ENCODE peak calls at places on chromosomes 6 and 20, in five cellular contexts. E is ovary, R is A549, J is stomach, Z is K562. G is an unnamed sample.

GRCh38 chr6:17311595-17312311 is 30.6 kb downstream of the RBM24 start:
- DNase-seq in E (no peak), R (peak; percentile 87), J (no peak), Z (peak; percentile 42), G (no peak)

GRCh38 chr20:39378781-39379180 is 416.6 kb downstream of the DHX35 start:
- DNase-seq in E (no peak), R (no peak), J (no peak), Z (no peak), G (no peak)

GRCh38 chr6:170553686-170554085 is 483 bp upstream of the TBP start:
- DNase-seq in E (no peak), R (no peak), J (peak; percentile 32), Z (no peak), G (no peak)

GRCh38 chr6:68559716-68560115 is 75.4 kb upstream of the ADGRB3 start:
- DNase-seq in E (no peak), R (no peak), J (no peak), Z (no peak), G (no peak)

GRCh38 chr6:8080338-8081151 is 16.4 kb upstream of the BLOC1S5 start:
- DNase-seq in E (no peak), R (peak; percentile 35), J (no peak), Z (no peak), G (no peak)

GRCh38 chr6:162184465-162184864 is 543.1 kb downstream of the PRKN start:
- DNase-seq in E (no peak), R (no peak), J (no peak), Z (no peak), G (no peak)

GRCh38 chr6:106163966-106164877 is 78.1 kb downstream of the PRDM1 start:
- DNase-seq in E (no peak), R (no peak), J (no peak), Z (no peak), G (peak; percentile 89)

GRCh38 chr6:34536251-34536958 is 19.7 kb downstream of the SPDEF start:
- DNase-seq in E (no peak), R (no peak), J (peak; percentile 90), Z (no peak), G (no peak)

GRCh38 chr20:35395728-35396127 is 16.0 kb downstream of the UQCC1 start:
- DNase-seq in E (no peak), R (no peak), J (no peak), Z (no peak), G (no peak)

GRCh38 chr20:39799366-39799965 is 837.3 kb downstream of the DHX35 start:
- DNase-seq in E (no peak), R (no peak), J (no peak), Z (no peak), G (no peak)

GRCh38 chr6:85241515-85241914 is 208.4 kb upstream of the NT5E start:
- DNase-seq in E (no peak), R (no peak), J (no peak), Z (no peak), G (no peak)

GRCh38 chr6:155894758-155895157 is 439.1 kb upstream of the NOX3 start:
- DNase-seq in E (no peak), R (no peak), J (no peak), Z (no peak), G (no peak)

GRCh38 chr6:96410467-96410866 is 111.1 kb upstream of the UFL1 start:
- DNase-seq in E (no peak), R (no peak), J (no peak), Z (no peak), G (no peak)

GRCh38 chr20:25389858-25390537 is 637 bp downstream of the ABHD12 start:
- DNase-seq in E (peak; percentile 42), R (no peak), J (peak; percentile 41), Z (peak; percentile 67), G (no peak)

GRCh38 chr20:37577972-37578371 is 50.3 kb upstream of the BLCAP start:
- DNase-seq in E (no peak), R (no peak), J (no peak), Z (no peak), G (no peak)

GRCh38 chr6:132190097-132190814 is 211.0 kb downstream of the MOXD1 start:
- DNase-seq in E (no peak), R (no peak), J (no peak), Z (no peak), G (no peak)

DNA sequence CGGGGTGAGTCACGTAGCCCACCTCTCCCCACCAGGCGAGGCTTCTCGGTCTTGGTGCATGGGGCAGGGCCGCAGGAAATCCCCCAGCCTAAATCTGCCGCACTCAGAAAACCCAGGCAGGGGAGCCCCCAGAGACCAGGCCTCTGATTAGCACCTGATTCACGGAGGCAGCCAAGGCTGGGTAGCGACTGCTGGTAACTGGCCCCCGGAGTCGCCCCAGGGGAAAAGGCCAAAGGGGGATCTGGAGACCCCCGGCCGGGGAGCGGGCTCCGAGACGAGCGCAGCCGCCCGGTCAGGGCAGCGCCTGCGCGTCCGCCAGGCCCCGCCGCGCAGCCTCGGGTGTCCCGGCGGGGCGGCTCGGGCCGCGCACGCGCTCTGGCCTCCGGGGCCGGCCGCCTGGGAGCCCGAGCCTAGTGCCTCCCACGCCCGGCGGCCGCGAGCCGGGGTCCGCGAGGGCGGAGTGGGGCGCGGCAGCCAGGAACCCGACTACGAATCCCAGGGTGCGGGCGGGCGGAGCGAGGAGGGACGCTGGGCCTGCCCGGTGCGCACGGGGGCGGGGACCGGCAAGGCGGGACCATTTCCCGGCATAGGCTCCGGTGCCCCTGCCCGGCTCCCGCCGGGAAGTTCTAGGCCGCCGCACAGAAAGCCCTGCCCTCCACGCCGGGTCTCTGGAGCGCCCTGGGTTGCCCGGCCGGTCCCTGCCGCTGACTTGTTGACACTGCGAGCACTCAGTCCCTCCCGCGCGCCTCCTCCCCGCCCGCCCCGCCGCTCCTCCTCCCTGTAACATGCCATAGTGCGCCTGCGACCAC is at the start of gene DUSP22:
- DNase-seq in E (peak; percentile 83), R (peak; percentile 78), J (peak; percentile 92), Z (peak; percentile 100), G (peak; percentile 97)
- TF ChIP-seq POLR2A in E (peak; percentile 67), R (peak; percentile 70), J (peak; percentile 50), Z (peak; percentile 73), G (peak; percentile 80)

DNA sequence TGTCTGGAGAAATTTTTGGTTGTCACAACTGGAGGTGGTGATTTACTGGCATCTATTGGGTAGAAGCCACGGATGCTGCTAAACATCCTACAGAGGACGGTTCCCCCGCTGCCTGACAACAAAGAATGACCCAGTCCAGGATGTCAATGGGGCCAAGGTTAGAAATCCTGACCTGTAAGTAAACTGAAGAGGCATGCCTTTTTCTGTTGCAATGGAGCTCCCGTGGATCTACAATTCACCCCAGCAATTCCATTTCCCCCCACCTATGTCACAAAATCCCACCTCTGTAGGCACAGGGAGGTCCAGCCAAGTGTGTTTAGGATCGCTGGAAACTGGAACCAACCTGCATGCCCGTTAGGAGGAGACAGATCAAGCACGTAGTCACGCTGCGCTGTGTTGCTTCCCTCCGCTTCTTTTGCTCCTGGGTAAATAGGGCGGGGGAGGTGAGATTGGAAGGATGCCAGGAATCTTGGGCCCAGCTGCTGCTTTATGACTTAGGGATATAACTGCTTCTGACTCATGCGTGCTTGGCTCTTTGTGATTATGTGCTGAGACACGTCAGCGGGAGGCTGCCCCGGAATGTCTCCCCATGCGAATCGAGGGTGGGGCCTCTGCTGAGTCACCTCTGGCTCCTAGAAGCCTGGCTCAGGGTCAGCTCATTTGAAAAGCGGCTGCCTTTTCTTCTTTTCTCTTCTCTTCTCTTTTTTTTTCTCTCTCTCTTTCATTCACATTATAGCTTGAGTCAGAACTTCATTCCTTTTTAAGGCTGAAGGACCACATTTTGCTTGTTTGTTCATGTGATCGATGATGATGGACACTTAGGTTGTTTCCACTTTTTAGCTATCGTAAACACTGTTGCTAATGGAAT is 12.4 kb upstream of the PEDS1 start:
- DNase-seq in E (peak; percentile 98), R (peak; percentile 100), J (peak; percentile 95), Z (peak; percentile 95), G (peak; percentile 99)
- TF ChIP-seq EP300 in E (peak; percentile 84), R (peak; percentile 90), J (peak; percentile 81), Z (peak; percentile 95), G (no peak)

GRCh38 chr6:142395266-142395665 is 93.5 kb downstream of the ADGRG6 start:
- DNase-seq in E (no peak), R (no peak), J (no peak), Z (no peak), G (no peak)
- TF ChIP-seq CTCF in E (no peak), R (no peak), J (no peak), Z (no peak), G (no peak)

DNA sequence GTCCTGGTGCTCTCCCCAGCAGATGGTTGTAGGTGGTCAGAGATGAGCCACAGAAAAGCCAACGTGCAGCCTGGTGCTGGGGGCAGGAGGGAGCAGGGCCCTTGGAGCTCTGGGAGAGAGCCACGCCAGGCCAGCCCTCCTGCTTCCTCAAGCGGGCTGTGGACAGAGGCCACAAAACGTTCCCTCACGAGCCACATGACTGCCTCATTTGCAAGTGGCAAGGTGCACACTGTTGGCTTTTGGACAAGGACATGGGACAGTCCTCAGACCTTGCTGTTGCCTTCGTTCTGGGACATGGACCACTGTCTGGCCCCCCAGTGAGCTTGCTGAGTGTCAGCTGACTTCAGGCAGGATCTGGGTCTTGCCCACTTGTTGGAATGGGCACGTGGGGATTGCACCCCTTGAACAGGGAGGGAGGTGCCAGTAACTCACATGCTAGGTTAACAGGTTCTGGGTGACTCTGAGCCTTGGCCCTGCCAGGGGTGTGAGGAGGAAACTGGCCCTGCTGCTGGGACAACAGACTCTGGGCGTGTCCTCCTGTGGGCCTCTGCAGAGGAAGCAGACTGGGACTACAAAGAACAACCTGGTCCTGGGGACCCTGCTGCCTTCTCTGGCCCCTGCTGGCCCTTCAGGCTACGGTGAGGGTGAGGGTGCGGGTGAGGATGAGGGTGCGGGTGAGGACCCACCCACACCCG is 2.6 kb downstream of the SLCO4A1 start:
- DNase-seq in E (no peak), R (no peak), J (peak; percentile 84), Z (no peak), G (no peak)
- TF ChIP-seq POLR2A in E (no peak), R (no peak), J (no peak), Z (no peak), G (no peak)

DNA sequence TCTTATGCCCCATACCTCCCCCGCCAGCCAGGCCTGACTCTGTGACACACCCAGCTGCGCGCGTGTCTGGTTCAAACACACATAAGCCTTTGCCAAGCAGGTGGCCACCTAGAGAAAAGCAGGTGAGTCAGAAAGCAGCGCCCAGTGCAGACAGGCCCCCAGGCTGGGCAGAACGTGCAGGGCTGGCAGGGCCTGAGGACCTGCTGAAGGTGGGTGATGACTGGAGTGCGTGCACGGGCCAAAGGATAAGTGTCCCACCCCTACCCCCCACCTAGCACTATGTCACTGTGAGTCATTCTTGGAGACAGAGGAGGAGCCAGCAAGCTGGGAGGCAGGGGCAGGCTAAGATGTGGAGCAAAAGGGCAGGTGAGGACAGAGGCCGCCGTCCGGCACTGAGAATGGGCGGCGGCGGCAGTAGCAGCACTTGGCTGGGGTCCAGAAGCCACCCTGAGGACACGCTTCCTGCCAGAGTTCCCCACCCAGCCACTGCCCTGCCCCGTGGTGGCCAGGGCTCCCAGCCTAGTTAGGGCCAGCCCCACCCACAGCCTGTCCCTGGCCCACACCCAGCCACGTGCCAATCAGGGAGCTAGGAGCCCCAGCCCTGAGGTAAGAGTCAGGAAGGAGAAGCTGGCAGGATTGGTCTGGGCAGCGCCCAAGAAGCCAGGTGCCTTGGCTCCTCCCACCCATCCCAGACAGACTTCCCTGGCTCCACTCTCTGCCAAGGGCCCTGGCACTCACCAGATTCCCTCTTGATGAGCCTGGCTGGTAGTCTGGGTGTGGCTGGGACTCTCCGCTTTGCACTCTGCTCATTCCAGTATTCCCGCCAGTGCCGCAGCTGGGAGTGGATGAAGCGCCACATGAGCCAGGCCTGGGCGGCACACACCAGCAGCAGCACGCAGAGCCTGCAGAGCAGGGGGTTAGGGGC is 72.7 kb downstream of the TRAM2 start:
- DNase-seq in E (no peak), R (peak; percentile 97), J (peak; percentile 98), Z (peak; percentile 90), G (no peak)
- TF ChIP-seq EP300 in E (no peak), R (peak; percentile 79), J (no peak), Z (peak; percentile 68), G (no peak)

GRCh38 chr6:5213851-5214507 is 46.8 kb downstream of the LYRM4 start:
- DNase-seq in E (no peak), R (no peak), J (no peak), Z (no peak), G (no peak)
- TF ChIP-seq CTCF in E (no peak), R (no peak), J (no peak), Z (no peak), G (no peak)